ENCODE peak calls at places on chromosomes 11 and 22, in five cellular contexts. K is DMS53, Y is B cell, R is Ammon's horn, A is right lobe of liver. X is an unnamed sample.

GRCh38 chr11:74320538-74320937 is 9.1 kb upstream of the P4HA3 start:
- DNase-seq in A (no peak), Y (no peak), R (no peak), K (no peak), X (peak)

GRCh38 chr11:134282121-134283045 is 6.2 kb downstream of the GLB1L3 start:
- DNase-seq in R (no peak), A (peak), Y (no peak), K (no peak), X (no peak)

GRCh38 chr11:28727254-28727653 is 619.1 kb downstream of the METTL15 start:
- DNase-seq in R (no peak), A (no peak), K (no peak), Y (no peak), X (peak)

GRCh38 chr22:49448546-49448945 is 379.1 kb downstream of the BRD1 start:
- DNase-seq in A (no peak), R (peak), K (no peak), Y (no peak), X (no peak)

GRCh38 chr22:23090079-23090835 is 19.9 kb downstream of the GNAZ start:
- DNase-seq in K (no peak), R (no peak), A (no peak), Y (no peak), X (no peak)

GRCh38 chr11:26994579-26995210 is 783 bp downstream of the FIBIN start:
- DNase-seq in Y (no peak), R (peak), K (no peak), A (peak), X (no peak)

GRCh38 chr22:20469110-20469855 is 26.3 kb downstream of the KLHL22 start:
- DNase-seq in K (no peak), A (peak), R (peak), Y (no peak), X (no peak)

GRCh38 chr22:49024775-49025440 is 802.8 kb downstream of the BRD1 start:
- DNase-seq in A (peak), K (no peak), Y (no peak), R (no peak), X (no peak)

GRCh38 chr11:22976146-22976545 is 115.9 kb upstream of the CCDC179 start:
- DNase-seq in K (peak), R (no peak), Y (no peak), A (no peak), X (peak)

X was measured in fibroblast of lung.